ENCODE peak calls at places on chromosomes 3 and 15, in five cellular contexts. Q is dorsolateral prefrontal cortex, Y is upper lobe of right lung, S is RWPE1, G is breast epithelium. A is an unnamed sample.

GRCh38 chr3:10867384-10867783 is 51.4 kb downstream of the SLC6A11 start:
- DNase-seq in G (no peak), S (peak; percentile 21), Y (no peak), Q (no peak), A (no peak)

GRCh38 chr3:191366675-191367074 is 36.3 kb upstream of the UTS2B start:
- DNase-seq in S (no peak), G (no peak), Q (no peak), Y (no peak), A (no peak)

GRCh38 chr3:78177780-78178179 is 1137.9 kb downstream of the ROBO2 start:
- DNase-seq in G (no peak), Y (no peak), Q (no peak), S (no peak), A (no peak)

GRCh38 chr15:83306561-83306960 is 22.1 kb upstream of the BNC1 start:
- DNase-seq in Q (no peak), S (no peak), G (no peak), Y (no peak), A (no peak)

GRCh38 chr3:106438916-106439315 is 570.1 kb upstream of the CBLB start:
- DNase-seq in G (no peak), S (no peak), Q (no peak), Y (no peak), A (no peak)

GRCh38 chr3:77464106-77464688 is 424.3 kb downstream of the ROBO2 start:
- DNase-seq in Q (no peak), S (no peak), Y (no peak), G (no peak), A (no peak)

GRCh38 chr3:55204417-55204816 is 276.6 kb upstream of the LRTM1 start:
- DNase-seq in G (no peak), S (no peak), Y (no peak), Q (no peak), A (no peak)

GRCh38 chr3:104584702-104585101 is 782.0 kb upstream of the ALCAM start:
- DNase-seq in S (no peak), Y (no peak), G (no peak), Q (no peak), A (no peak)

GRCh38 chr3:62832569-62832968 is 42.6 kb downstream of the CADPS start:
- DNase-seq in Y (no peak), G (no peak), S (no peak), Q (no peak), A (no peak)

GRCh38 chr3:32258869-32259268 is 20.4 kb downstream of the CMTM8 start:
- DNase-seq in Q (no peak), Y (no peak), S (no peak), G (no peak), A (no peak)

GRCh38 chr3:194689493-194689901 is 3.8 kb downstream of the FAM43A start:
- DNase-seq in S (no peak), G (no peak), Q (no peak), Y (no peak), A (no peak)

GRCh38 chr15:72342385-72342784 is 22.4 kb upstream of the CELF6 start:
- DNase-seq in G (no peak), S (no peak), Q (no peak), Y (no peak), A (peak; percentile 11)

GRCh38 chr3:183878071-183878470 is 6.6 kb downstream of the PARL start:
- DNase-seq in Q (no peak), S (no peak), Y (no peak), G (no peak), A (no peak)

GRCh38 chr3:141644931-141645330 is 93.2 kb upstream of the RNF7 start:
- DNase-seq in S (no peak), Y (peak; percentile 92), Q (peak; percentile 51), G (peak; percentile 77), A (peak; percentile 64)

GRCh38 chr15:89828324-89829145 is 13.9 kb upstream of the ANPEP start:
- DNase-seq in G (no peak), Q (no peak), Y (peak; percentile 75), S (no peak), A (no peak)

GRCh38 chr15:80856809-80857377 is 77.7 kb downstream of the CEMIP start:
- DNase-seq in S (no peak), Y (peak; percentile 79), G (peak; percentile 71), Q (no peak), A (no peak)

GRCh38 chr3:81214626-81215025 is 546.8 kb downstream of the GBE1 start:
- DNase-seq in G (no peak), Q (no peak), S (no peak), Y (no peak), A (no peak)

GRCh38 chr3:189842681-189843602 is 211.8 kb downstream of the TP63 start:
- DNase-seq in Y (no peak), G (no peak), Q (no peak), S (peak; percentile 42), A (no peak)

GRCh38 chr3:188959013-188959412 is 212.8 kb upstream of the TPRG1 start:
- DNase-seq in G (no peak), Q (no peak), S (no peak), Y (no peak), A (no peak)

GRCh38 chr15:49236869-49237268 is 66.8 kb downstream of the GALK2 start:
- DNase-seq in S (no peak), Y (no peak), Q (no peak), G (no peak), A (no peak)

GRCh38 chr3:55489804-55490132 is 2.7 kb upstream of the WNT5A start:
- DNase-seq in G (no peak), Y (peak; percentile 74), S (peak; percentile 13), Q (no peak), A (no peak)

GRCh38 chr15:58525926-58526538 is 94.2 kb downstream of the LIPC start:
- DNase-seq in S (no peak), G (no peak), Y (no peak), Q (no peak), A (no peak)

GRCh38 chr3:65379223-65379622 is 659.5 kb downstream of the MAGI1 start:
- DNase-seq in Q (no peak), S (no peak), G (no peak), Y (no peak), A (no peak)

GRCh38 chr15:66647358-66647757 is 54.7 kb upstream of the SMAD6 start:
- DNase-seq in G (peak; percentile 60), Y (no peak), Q (no peak), S (no peak), A (no peak)

GRCh38 chr3:22492342-22492741 is 710.8 kb upstream of the UBE2E2 start:
- DNase-seq in Q (no peak), S (no peak), Y (no peak), G (no peak), A (no peak)

GRCh38 chr3:158718490-158719170 is 13.6 kb downstream of the RARRES1 start:
- DNase-seq in S (peak; percentile 46), G (no peak), Y (no peak), Q (no peak), A (no peak)

GRCh38 chr3:134143828-134144390 is 106.8 kb downstream of the RYK start:
- DNase-seq in Q (no peak), Y (no peak), S (no peak), G (no peak), A (no peak)

GRCh38 chr15:65376767-65377104 is 1.1 kb downstream of the IGDCC3 start:
- DNase-seq in Q (peak; percentile 24), G (no peak), S (no peak), Y (no peak), A (no peak)

GRCh38 chr3:98730338-98730737 is 32.8 kb upstream of the ST3GAL6 start:
- DNase-seq in Q (no peak), G (no peak), S (peak; percentile 36), Y (no peak), A (no peak)

GRCh38 chr15:99125061-99125990 is 20.4 kb downstream of the SYNM start:
- DNase-seq in Y (no peak), G (no peak), Q (no peak), S (no peak), A (no peak)

GRCh38 chr3:153026026-153026425 is 136.0 kb upstream of the RAP2B start:
- DNase-seq in S (peak; percentile 41), Q (no peak), G (no peak), Y (no peak), A (no peak)

GRCh38 chr3:45967724-45968123 is 24.5 kb downstream of the CXCR6 start:
- DNase-seq in G (no peak), Y (no peak), S (no peak), Q (no peak), A (no peak)

GRCh38 chr3:30686799-30687198 is 80.4 kb downstream of the TGFBR2 start:
- DNase-seq in G (no peak), Q (no peak), Y (no peak), S (no peak), A (no peak)

GRCh38 chr3:113698213-113698742 is 1.8 kb upstream of the USF3 start:
- DNase-seq in Q (no peak), G (no peak), S (no peak), Y (no peak), A (no peak)

GRCh38 chr15:39135989-39136388 is 444.9 kb upstream of the THBS1 start:
- DNase-seq in G (no peak), S (no peak), Q (no peak), Y (no peak), A (no peak)

GRCh38 chr3:130759692-130760338 is 13.2 kb upstream of the PIK3R4 start:
- DNase-seq in Y (no peak), G (peak; percentile 60), S (peak; percentile 54), Q (no peak), A (peak; percentile 52)

GRCh38 chr3:192260611-192261010 is 466.7 kb downstream of the FGF12 start:
- DNase-seq in Y (no peak), Q (no peak), G (no peak), S (no peak), A (no peak)

DNA sequence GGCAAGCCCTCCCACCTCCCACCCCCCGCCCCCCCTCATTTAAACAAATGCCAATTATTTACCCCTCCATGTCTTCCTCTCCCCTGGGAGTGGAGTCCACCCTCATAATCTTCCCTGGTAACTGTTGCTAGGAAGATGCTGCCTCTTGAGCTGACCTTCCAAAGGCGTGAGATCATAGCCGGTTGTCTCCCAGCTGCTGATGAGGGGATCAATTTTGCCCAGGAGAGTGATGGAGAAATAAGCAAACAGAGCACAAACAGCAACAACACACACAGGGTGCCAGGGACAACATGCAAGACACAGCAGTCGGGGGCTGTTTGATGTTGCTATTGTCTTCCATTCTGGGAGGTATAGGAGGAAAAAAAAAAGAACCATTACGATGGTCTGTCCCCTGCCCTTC is 76.7 kb upstream of the RGMA start:
- DNase-seq in Q (no peak), S (no peak), G (no peak), Y (no peak), A (no peak)
- H3K27ac ChIP-seq in Q (no peak overlapping the region), S (no peak overlapping the region), G (no peak overlapping the region), Y (no peak overlapping the region), A (no peak overlapping the region)

GRCh38 chr3:186418601-186419238 is 56.7 kb upstream of the DGKG start:
- DNase-seq in Q (no peak), Y (no peak), G (no peak), S (no peak), A (no peak)
- TF ChIP-seq CTCF in Q (no peak), Y (no peak), G (no peak), S (no peak), A (no peak)

DNA sequence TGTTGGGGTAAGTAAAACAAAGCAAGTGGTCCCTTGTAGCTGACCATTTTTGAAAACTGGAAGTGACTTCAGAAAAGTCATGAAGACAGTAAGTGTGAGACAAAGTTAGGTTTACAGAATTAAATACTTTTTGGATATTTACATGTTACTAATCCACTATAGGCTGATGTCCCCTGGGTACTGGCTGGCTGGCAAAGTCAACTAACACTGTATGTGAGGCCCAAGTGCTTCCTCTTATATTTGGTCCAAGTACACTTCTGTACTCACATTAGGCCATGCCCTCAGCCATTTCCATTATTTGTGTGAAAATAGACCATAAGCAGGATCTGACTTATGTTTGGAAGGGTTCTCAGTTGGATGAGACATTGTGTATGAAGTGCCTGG is 5.5 kb upstream of the LEKR1 start:
- DNase-seq in G (no peak), Y (no peak), S (no peak), Q (no peak), A (no peak)
- H3K27ac ChIP-seq in G (no peak overlapping the region), Y (no peak overlapping the region), S (no peak overlapping the region), Q (no peak overlapping the region), A (no peak overlapping the region)

GRCh38 chr15:100433304-100433703 is 91.5 kb upstream of the ADAMTS17 start:
- DNase-seq in G (no peak), Q (no peak), Y (no peak), S (peak; percentile 20), A (no peak)
- TF ChIP-seq CTCF in G (no peak), Q (no peak), Y (no peak), S (no peak), A (no peak)

A was measured in CD8-positive, alpha-beta T cell.